ENCODE peak calls at places on chromosome 20, in five cellular contexts. One of them, this sample, is unnamed.

GRCh38 chr20:12171927-12172581 is 254.4 kb downstream of the BTBD3 start:
- DNase-seq in Ammon's horn: no peak
- DNase-seq in right lobe of liver: no peak
- DNase-seq in nephron progenitor cell: no peak
- DNase-seq in effector CD4-positive, alpha-beta T cell: no peak
- DNase-seq in this sample: no peak

GRCh38 chr20:7924692-7925091 is 15.6 kb downstream of the HAO1 start:
- DNase-seq in Ammon's horn: no peak
- DNase-seq in right lobe of liver: no peak
- DNase-seq in nephron progenitor cell: no peak
- DNase-seq in effector CD4-positive, alpha-beta T cell: no peak
- DNase-seq in this sample: no peak

GRCh38 chr20:36644713-36645109 is 1.3 kb downstream of the SLA2 start:
- DNase-seq in Ammon's horn: no peak
- DNase-seq in right lobe of liver: no peak
- DNase-seq in nephron progenitor cell: no peak
- DNase-seq in effector CD4-positive, alpha-beta T cell: no peak
- DNase-seq in this sample: no peak

GRCh38 chr20:48717095-48717958 is 110.5 kb downstream of the PREX1 start:
- DNase-seq in Ammon's horn: peak
- DNase-seq in right lobe of liver: no peak
- DNase-seq in nephron progenitor cell: no peak
- DNase-seq in effector CD4-positive, alpha-beta T cell: no peak
- DNase-seq in this sample: no peak

GRCh38 chr20:24764027-24764797 is 184.9 kb upstream of the CST7 start:
- DNase-seq in Ammon's horn: no peak
- DNase-seq in right lobe of liver: no peak
- DNase-seq in nephron progenitor cell: no peak
- DNase-seq in effector CD4-positive, alpha-beta T cell: no peak
- DNase-seq in this sample: peak

GRCh38 chr20:50992733-50993457 is 30.0 kb downstream of the KCNG1 start:
- DNase-seq in Ammon's horn: peak
- DNase-seq in right lobe of liver: no peak
- DNase-seq in nephron progenitor cell: peak
- DNase-seq in effector CD4-positive, alpha-beta T cell: no peak
- DNase-seq in this sample: no peak

GRCh38 chr20:49325981-49326380 is 48.1 kb upstream of the ZNFX1 start:
- DNase-seq in Ammon's horn: no peak
- DNase-seq in right lobe of liver: no peak
- DNase-seq in nephron progenitor cell: no peak
- DNase-seq in effector CD4-positive, alpha-beta T cell: no peak
- DNase-seq in this sample: no peak

GRCh38 chr20:53291548-53291947 is 302.1 kb downstream of the ZNF217 start:
- DNase-seq in Ammon's horn: no peak
- DNase-seq in right lobe of liver: no peak
- DNase-seq in nephron progenitor cell: peak
- DNase-seq in effector CD4-positive, alpha-beta T cell: no peak
- DNase-seq in this sample: no peak

GRCh38 chr20:50189681-50190250 is 864 bp upstream of the CEBPB start:
- DNase-seq in Ammon's horn: no peak
- DNase-seq in right lobe of liver: peak
- DNase-seq in nephron progenitor cell: peak
- DNase-seq in effector CD4-positive, alpha-beta T cell: peak
- DNase-seq in this sample: peak

GRCh38 chr20:62688855-62689460 is 19.7 kb upstream of the NTSR1 start:
- DNase-seq in Ammon's horn: no peak
- DNase-seq in right lobe of liver: no peak
- DNase-seq in nephron progenitor cell: no peak
- DNase-seq in effector CD4-positive, alpha-beta T cell: no peak
- DNase-seq in this sample: no peak

This sample was measured in spleen.